ENCODE peak calls at places on chromosomes 5 and 9, in nine cellular contexts. S is B cell; Z is CD8-positive, alpha-beta T cell; Q is globus pallidus; J is renal cortical epithelial cell; T is AG10803; O is T-helper 1 cell; M is upper lobe of right lung; K is EL. X is an unnamed sample.

GRCh38 chr9:124616961-124617360 is 109.8 kb upstream of the NR5A1 start:
- DNase-seq in J (no peak), M (no peak), T (no peak), S (no peak), O (no peak), K (no peak), Z (no peak), Q (no peak), X (no peak)

GRCh38 chr5:19406576-19407365 is 581.2 kb downstream of the CDH18 start:
- DNase-seq in M (no peak), Z (no peak), J (no peak), S (no peak), Q (peak; percentile 1), O (no peak), K (no peak), T (no peak), X (peak; percentile 91)

GRCh38 chr5:57681942-57682341 is 199.3 kb upstream of the ACTBL2 start:
- DNase-seq in T (no peak), O (no peak), Z (no peak), K (no peak), J (peak; percentile 93), Q (no peak), S (no peak), M (no peak), X (no peak)

GRCh38 chr5:54942064-54942778 is 43.2 kb downstream of the ESM1 start:
- DNase-seq in Q (no peak), Z (no peak), O (no peak), J (no peak), K (no peak), S (no peak), M (no peak), T (no peak), X (no peak)

GRCh38 chr5:143592648-143593047 is 189.2 kb upstream of the NR3C1 start:
- DNase-seq in S (no peak), Q (no peak), M (no peak), O (no peak), K (peak; percentile 27), Z (no peak), T (peak; percentile 46), J (no peak), X (peak; percentile 18)

GRCh38 chr9:108473209-108474112 is 382.3 kb downstream of the ACTL7B start:
- DNase-seq in T (peak; percentile 57), M (no peak), J (peak; percentile 49), O (no peak), K (peak; percentile 80), Z (no peak), Q (no peak), S (no peak), X (peak; percentile 42)

GRCh38 chr5:60959156-60959555 is 14.2 kb downstream of the NDUFAF2 start:
- DNase-seq in M (no peak), J (peak; percentile 49), T (peak; percentile 29), K (peak; percentile 31), S (no peak), Z (no peak), O (no peak), Q (peak; percentile 30), X (peak; percentile 33)

GRCh38 chr5:119288364-119289047 is 67.3 kb upstream of the TNFAIP8 start:
- DNase-seq in O (no peak), J (peak; percentile 78), Z (no peak), Q (no peak), T (no peak), K (peak; percentile 73), M (no peak), S (no peak), X (no peak)

GRCh38 chr9:137130176-137130755 is 8.7 kb upstream of the GRIN1 start:
- DNase-seq in O (no peak), M (peak; percentile 59), K (peak; percentile 28), Z (no peak), S (no peak), J (no peak), Q (no peak), T (no peak), X (no peak)

GRCh38 chr9:133768859-133769510 is 30.8 kb upstream of the SARDH start:
- DNase-seq in M (peak; percentile 60), S (no peak), T (no peak), J (no peak), K (no peak), O (no peak), Z (no peak), Q (no peak), X (no peak)

GRCh38 chr9:4022435-4023067 is 277.3 kb downstream of the GLIS3 start:
- DNase-seq in M (no peak), J (peak; percentile 46), Z (no peak), K (no peak), T (no peak), S (no peak), O (no peak), Q (no peak), X (no peak)

GRCh38 chr9:131598121-131598520 is 52.8 kb downstream of the PRRT1B start:
- DNase-seq in K (no peak), Z (no peak), Q (peak; percentile 69), J (no peak), M (peak; percentile 86), S (no peak), O (no peak), T (no peak), X (peak; percentile 69)

GRCh38 chr5:115842952-115843351 is 1.2 kb downstream of the AP3S1 start:
- DNase-seq in S (no peak), K (no peak), Z (no peak), M (no peak), T (no peak), J (no peak), O (no peak), Q (no peak), X (peak; percentile 21)

GRCh38 chr9:81320909-81321482 is 368.4 kb downstream of the TLE1 start:
- DNase-seq in Q (no peak), K (no peak), J (no peak), M (no peak), O (no peak), S (no peak), T (no peak), Z (no peak), X (no peak)

GRCh38 chr5:2493356-2493755 is 258.1 kb downstream of the IRX2 start:
- DNase-seq in K (no peak), S (no peak), Q (no peak), T (no peak), M (no peak), O (no peak), Z (no peak), J (no peak), X (no peak)

GRCh38 chr5:171436804-171437285 is 17.4 kb downstream of the FGF18 start:
- DNase-seq in Q (no peak), J (no peak), M (no peak), T (no peak), K (no peak), Z (no peak), S (no peak), O (no peak), X (no peak)

X was measured in cerebellar cortex.